ENCODE peak calls at places on chromosome 7, in ten cellular contexts. Y is hippocampal formation; K is kidney glomerular epithelial cell; Q is WTC11; W is memory B cell; X is nephron progenitor cell; P is NCI-H1092; Z is effector memory CD8-positive, alpha-beta T cell; G is ACHN; R is GF-D8. L is an unnamed sample.

GRCh38 chr7:151864081-151864480 is 12.8 kb downstream of the PRKAG2 start:
- DNase-seq in Y (no peak), W (no peak), X (no peak), G (no peak), P (no peak), R (no peak), Z (no peak), Q (no peak), K (no peak), L (no peak)

GRCh38 chr7:77393261-77393660 is 22.9 kb downstream of the GSAP start:
- DNase-seq in P (no peak), Z (no peak), Q (no peak), K (peak; percentile 16), W (no peak), X (no peak), Y (no peak), R (no peak), G (no peak), L (no peak)

GRCh38 chr7:103811315-103811714 is 178.1 kb downstream of the RELN start:
- DNase-seq in G (no peak), Y (no peak), Q (no peak), W (no peak), R (no peak), K (peak; percentile 5), P (no peak), X (no peak), Z (no peak), L (no peak)

GRCh38 chr7:136950331-136950730 is 81.9 kb downstream of the CHRM2 start:
- DNase-seq in X (no peak), K (no peak), R (no peak), Y (no peak), P (no peak), Q (no peak), W (no peak), Z (no peak), G (no peak), L (no peak)

GRCh38 chr7:104642551-104642950 is 314.1 kb downstream of the LHFPL3 start:
- DNase-seq in G (no peak), P (no peak), Z (no peak), X (no peak), R (no peak), Q (no peak), K (no peak), W (no peak), Y (no peak), L (no peak)

GRCh38 chr7:7790041-7790751 is 71.8 kb upstream of the RPA3 start:
- DNase-seq in G (no peak), R (no peak), X (no peak), P (no peak), W (no peak), Z (no peak), Y (no peak), Q (no peak), K (no peak), L (peak; percentile 50)

GRCh38 chr7:159010951-159011820 is 133.5 kb downstream of the VIPR2 start:
- DNase-seq in Z (no peak), W (no peak), P (no peak), X (no peak), Q (no peak), Y (no peak), G (no peak), K (no peak), R (no peak), L (no peak)

GRCh38 chr7:29146888-29147609 is 712 bp upstream of the CPVL start:
- DNase-seq in Z (no peak), X (peak; percentile 14), P (no peak), Y (no peak), Q (no peak), G (no peak), R (no peak), W (no peak), K (peak; percentile 43), L (no peak)

GRCh38 chr7:264541-265191 is 25.3 kb upstream of the FOXL3 start:
- DNase-seq in X (no peak), G (no peak), Y (no peak), Z (no peak), Q (no peak), W (no peak), K (no peak), R (no peak), P (peak; percentile 15), L (peak; percentile 12)

GRCh38 chr7:83532229-83532628 is 116.7 kb downstream of the SEMA3E start:
- DNase-seq in P (no peak), Z (no peak), W (no peak), Y (no peak), X (no peak), Q (no peak), K (peak; percentile 33), R (no peak), G (peak; percentile 36), L (no peak)

GRCh38 chr7:29019896-29020295 is 61.8 kb upstream of the TRIL start:
- DNase-seq in K (no peak), R (no peak), Q (no peak), G (no peak), P (peak; percentile 71), X (no peak), Y (no peak), W (no peak), Z (no peak), L (no peak)

GRCh38 chr7:124702385-124702784 is 63.2 kb downstream of the GPR37 start:
- DNase-seq in Z (no peak), Q (no peak), R (no peak), X (no peak), K (peak; percentile 20), Y (no peak), P (no peak), W (no peak), G (no peak), L (no peak)

GRCh38 chr7:44281811-44282600 is 43.4 kb downstream of the CAMK2B start:
- DNase-seq in X (peak; percentile 4), Z (no peak), W (no peak), R (no peak), G (no peak), Q (peak; percentile 6), K (no peak), P (no peak), Y (no peak), L (no peak)

GRCh38 chr7:98250789-98251188 is 1.2 kb downstream of the TECPR1 start:
- DNase-seq in P (no peak), Z (peak; percentile 32), W (no peak), R (peak; percentile 18), K (no peak), Q (no peak), G (no peak), X (no peak), Y (no peak), L (no peak)